ENCODE peak calls at places on chromosomes 5 and 9, in ten cellular contexts. P is KBM-7; B is HS-5; F is activated CD8-positive, alpha-beta memory T cell treated with anti-CD3 and anti-CD28 coated beads for 1 hour; M is cardiac fibroblast; I is ACHN; Y is glutamatergic neuron; T is WTC11; H is kidney glomerular epithelial cell; S is CD8-positive, alpha-beta memory T cell. N is an unnamed sample.

GRCh38 chr9:131673531-131673930 is 66.3 kb downstream of the RAPGEF1 start:
- DNase-seq in P (no peak), B (no peak), F (no peak), M (no peak), I (no peak), Y (no peak), T (no peak), H (no peak), S (no peak), N (no peak)

GRCh38 chr5:148898413-148899075 is 72.1 kb downstream of the ADRB2 start:
- DNase-seq in P (no peak), B (no peak), F (no peak), M (no peak), I (no peak), Y (no peak), T (no peak), H (no peak), S (no peak), N (no peak)

GRCh38 chr9:129206401-129206800 is 28.3 kb upstream of the IER5L start:
- DNase-seq in P (no peak), B (no peak), F (no peak), M (no peak), I (no peak), Y (no peak), T (no peak), H (no peak), S (no peak), N (no peak)

GRCh38 chr5:78269088-78269703 is 25.3 kb downstream of the AP3B1 start:
- DNase-seq in P (peak; percentile 51), B (no peak), F (no peak), M (peak; percentile 16), I (peak; percentile 15), Y (no peak), T (no peak), H (peak; percentile 6), S (no peak), N (peak; percentile 52)

GRCh38 chr5:55868846-55869245 is 17.7 kb downstream of the IL31RA start:
- DNase-seq in P (no peak), B (peak; percentile 97), F (no peak), M (peak; percentile 95), I (peak; percentile 94), Y (no peak), T (no peak), H (peak; percentile 99), S (no peak), N (peak; percentile 97)

GRCh38 chr9:136875155-136875554 is 9.0 kb upstream of the EDF1 start:
- DNase-seq in P (no peak), B (no peak), F (no peak), M (no peak), I (no peak), Y (no peak), T (no peak), H (no peak), S (no peak), N (no peak)

GRCh38 chr5:54785729-54786548 is 199.5 kb downstream of the ESM1 start:
- DNase-seq in P (peak; percentile 26), B (no peak), F (no peak), M (peak; percentile 62), I (no peak), Y (no peak), T (no peak), H (no peak), S (no peak), N (no peak)

GRCh38 chr9:105957830-105958229 is 263.5 kb downstream of the TMEM38B start:
- DNase-seq in P (no peak), B (no peak), F (no peak), M (no peak), I (no peak), Y (no peak), T (no peak), H (peak; percentile 21), S (no peak), N (no peak)

GRCh38 chr5:56075361-56075760 is 80.6 kb upstream of the IL6ST start:
- DNase-seq in P (no peak), B (no peak), F (no peak), M (peak; percentile 87), I (no peak), Y (no peak), T (no peak), H (no peak), S (no peak), N (no peak)

GRCh38 chr9:110801426-110801825 is 132.8 kb downstream of the MUSK start:
- DNase-seq in P (no peak), B (no peak), F (no peak), M (no peak), I (no peak), Y (no peak), T (no peak), H (no peak), S (no peak), N (no peak)

GRCh38 chr9:134607971-134608370 is 33.6 kb upstream of the COL5A1 start:
- DNase-seq in P (no peak), B (no peak), F (no peak), M (peak; percentile 48), I (no peak), Y (no peak), T (no peak), H (no peak), S (no peak), N (no peak)

GRCh38 chr9:97853056-97853843 is at the start of gene FOXE1:
- DNase-seq in P (no peak), B (no peak), F (no peak), M (no peak), I (peak; percentile 34), Y (peak; percentile 26), T (peak; percentile 46), H (no peak), S (no peak), N (no peak)

GRCh38 chr5:150648294-150649107 is 8.0 kb downstream of the SYNPO start:
- DNase-seq in P (no peak), B (no peak), F (no peak), M (no peak), I (no peak), Y (no peak), T (no peak), H (no peak), S (no peak), N (no peak)

GRCh38 chr9:16704489-16705111 is 165.9 kb downstream of the BNC2 start:
- DNase-seq in P (no peak), B (peak; percentile 37), F (no peak), M (no peak), I (no peak), Y (peak; percentile 40), T (peak; percentile 50), H (no peak), S (no peak), N (no peak)

GRCh38 chr9:97895695-97896332 is 26.5 kb downstream of the TRMO start:
- DNase-seq in P (no peak), B (no peak), F (no peak), M (peak; percentile 16), I (peak; percentile 30), Y (no peak), T (peak; percentile 64), H (no peak), S (no peak), N (peak; percentile 35)

GRCh38 chr5:141869040-141869439 is 9.2 kb downstream of the PCDH1 start:
- DNase-seq in P (no peak), B (no peak), F (no peak), M (no peak), I (no peak), Y (no peak), T (no peak), H (no peak), S (no peak), N (no peak)

GRCh38 chr5:74762599-74762998 is 4.3 kb downstream of the GFM2 start:
- DNase-seq in P (no peak), B (peak; percentile 97), F (no peak), M (peak; percentile 25), I (peak; percentile 89), Y (no peak), T (no peak), H (peak; percentile 63), S (no peak), N (peak; percentile 97)

GRCh38 chr5:38648703-38649291 is 92.4 kb upstream of the LIFR start:
- DNase-seq in P (no peak), B (no peak), F (no peak), M (no peak), I (no peak), Y (no peak), T (no peak), H (no peak), S (no peak), N (no peak)

GRCh38 chr9:79308012-79308411 is 263.8 kb upstream of the TLE4 start:
- DNase-seq in P (no peak), B (no peak), F (no peak), M (no peak), I (no peak), Y (no peak), T (no peak), H (no peak), S (no peak), N (no peak)

GRCh38 chr5:148020247-148020646 is 43.5 kb upstream of the SPINK5 start:
- DNase-seq in P (no peak), B (no peak), F (no peak), M (no peak), I (no peak), Y (no peak), T (no peak), H (no peak), S (no peak), N (no peak)

GRCh38 chr9:114183006-114183405 is 27.7 kb downstream of the COL27A1 start:
- DNase-seq in P (no peak), B (no peak), F (no peak), M (no peak), I (no peak), Y (no peak), T (no peak), H (no peak), S (no peak), N (no peak)

GRCh38 chr5:179345429-179346321 is at the start of gene ADAMTS2:
- DNase-seq in P (peak; percentile 33), B (no peak), F (no peak), M (peak; percentile 75), I (no peak), Y (peak; percentile 81), T (peak; percentile 65), H (no peak), S (no peak), N (no peak)

GRCh38 chr9:128340691-128341434 is 536 bp downstream of the SLC27A4 start:
- DNase-seq in P (peak; percentile 34), B (no peak), F (no peak), M (no peak), I (no peak), Y (peak; percentile 53), T (peak; percentile 36), H (no peak), S (no peak), N (peak; percentile 48)

GRCh38 chr9:78133751-78134150 is 102.1 kb upstream of the CEP78 start:
- DNase-seq in P (no peak), B (no peak), F (no peak), M (no peak), I (no peak), Y (no peak), T (no peak), H (no peak), S (no peak), N (no peak)

GRCh38 chr5:125987677-125988255 is 435.4 kb upstream of the GRAMD2B start:
- DNase-seq in P (no peak), B (no peak), F (no peak), M (no peak), I (no peak), Y (no peak), T (no peak), H (no peak), S (no peak), N (no peak)

GRCh38 chr5:53406630-53407316 is 73.7 kb upstream of the FST start:
- DNase-seq in P (no peak), B (peak; percentile 90), F (no peak), M (peak; percentile 74), I (peak; percentile 69), Y (no peak), T (no peak), H (peak; percentile 65), S (no peak), N (peak; percentile 58)

GRCh38 chr9:132631685-132632084 is 38.1 kb downstream of the DDX31 start:
- DNase-seq in P (no peak), B (no peak), F (no peak), M (peak; percentile 22), I (no peak), Y (no peak), T (no peak), H (no peak), S (no peak), N (no peak)

GRCh38 chr9:116219686-116220085 is 66.1 kb downstream of the PAPPA start:
- DNase-seq in P (no peak), B (no peak), F (no peak), M (no peak), I (peak; percentile 79), Y (no peak), T (no peak), H (peak; percentile 91), S (no peak), N (no peak)